ENCODE peak calls at places on chromosomes 1 and 21, in seven cellular contexts. E is kidney epithelial cell; X is activated naive CD8-positive, alpha-beta T cell treated with anti-CD3 and anti-CD28 coated beads for 36 hours; J is mammary epithelial cell; D is psoas muscle; P is HFF-Myc; Z is stimulated activated CD8-positive, alpha-beta memory T cell treated with anti-CD3 and anti-CD28 coated beads, Interleukin-4, amount 100 ng/mL, for 24 hours. I is an unnamed sample.

GRCh38 chr1:9302745-9303524 is 10.2 kb downstream of the SPSB1 start:
- DNase-seq in E (peak), X (no peak), J (peak), D (peak), P (peak), Z (no peak), I (peak)

GRCh38 chr21:42617476-42617875 is 35.9 kb upstream of the PDE9A start:
- DNase-seq in E (no peak), X (no peak), J (no peak), D (no peak), P (no peak), Z (no peak), I (no peak)

GRCh38 chr1:18957136-18957521 is 653 bp upstream of the IFFO2 start:
- DNase-seq in E (no peak), X (peak), J (no peak), D (no peak), P (no peak), Z (no peak), I (no peak)

GRCh38 chr1:37410815-37411214 is 63.6 kb upstream of the ZC3H12A start:
- DNase-seq in E (no peak), X (peak), J (peak), D (no peak), P (peak), Z (no peak), I (peak)

GRCh38 chr1:241828576-241828975 is 19.4 kb upstream of the EXO1 start:
- DNase-seq in E (no peak), X (no peak), J (peak), D (no peak), P (no peak), Z (no peak), I (peak)

GRCh38 chr21:37582613-37583012 is 216.0 kb downstream of the DYRK1A start:
- DNase-seq in E (peak), X (no peak), J (peak), D (no peak), P (peak), Z (no peak), I (peak)

GRCh38 chr1:12573015-12573825 is 44.8 kb downstream of the DHRS3 start:
- DNase-seq in E (no peak), X (no peak), J (no peak), D (no peak), P (no peak), Z (no peak), I (peak)

GRCh38 chr1:173884701-173885100 is 16.5 kb downstream of the ZBTB37 start:
- DNase-seq in E (no peak), X (no peak), J (no peak), D (no peak), P (no peak), Z (no peak), I (no peak)

GRCh38 chr1:37763791-37764741 is 854 bp downstream of the EPHA10 start:
- DNase-seq in E (no peak), X (peak), J (peak), D (no peak), P (peak), Z (peak), I (peak)

GRCh38 chr21:34935452-34935851 is 113.7 kb downstream of the RUNX1 start:
- DNase-seq in E (no peak), X (no peak), J (peak), D (no peak), P (no peak), Z (no peak), I (no peak)

GRCh38 chr21:14583629-14584251 is 37.6 kb upstream of the SAMSN1 start:
- DNase-seq in E (no peak), X (no peak), J (no peak), D (no peak), P (no peak), Z (no peak), I (no peak)

GRCh38 chr1:212531796-212532195 is 76.8 kb upstream of the ATF3 start:
- DNase-seq in E (no peak), X (no peak), J (no peak), D (no peak), P (no peak), Z (no peak), I (no peak)

GRCh38 chr1:168821434-168821833 is 92.4 kb upstream of the DPT start:
- DNase-seq in E (no peak), X (peak), J (no peak), D (no peak), P (no peak), Z (no peak), I (no peak)

GRCh38 chr1:208997726-208998312 is 585.7 kb upstream of the CAMK1G start:
- DNase-seq in E (no peak), X (no peak), J (no peak), D (no peak), P (peak), Z (no peak), I (peak)

GRCh38 chr1:43552813-43553212 is 22.1 kb downstream of the PTPRF start:
- DNase-seq in E (no peak), X (no peak), J (no peak), D (no peak), P (no peak), Z (no peak), I (peak)

GRCh38 chr1:177586429-177586828 is 383.4 kb downstream of the SEC16B start:
- DNase-seq in E (peak), X (no peak), J (peak), D (no peak), P (no peak), Z (no peak), I (peak)

GRCh38 chr1:183093821-183094287 is 70.6 kb downstream of the LAMC1 start:
- DNase-seq in E (no peak), X (no peak), J (peak), D (no peak), P (peak), Z (no peak), I (peak)

GRCh38 chr21:46284077-46284644 is 1.2 kb downstream of the MCM3AP start:
- DNase-seq in E (no peak), X (no peak), J (no peak), D (no peak), P (no peak), Z (no peak), I (no peak)

GRCh38 chr1:36864182-36865079 is 169.9 kb downstream of the GRIK3 start:
- DNase-seq in E (no peak), X (peak), J (no peak), D (no peak), P (no peak), Z (no peak), I (no peak)

GRCh38 chr1:210684466-210685294 is 356.0 kb downstream of the HHAT start:
- DNase-seq in E (no peak), X (no peak), J (no peak), D (no peak), P (no peak), Z (no peak), I (no peak)

GRCh38 chr1:3651011-3651938 is 1.0 kb upstream of the TP73 start:
- DNase-seq in E (no peak), X (no peak), J (no peak), D (no peak), P (no peak), Z (no peak), I (no peak)

GRCh38 chr21:17436626-17437111 is 76.2 kb upstream of the CXADR start:
- DNase-seq in E (no peak), X (no peak), J (no peak), D (no peak), P (no peak), Z (no peak), I (no peak)

GRCh38 chr1:29322861-29323585 is 86.7 kb downstream of the PTPRU start:
- DNase-seq in E (no peak), X (no peak), J (no peak), D (no peak), P (no peak), Z (no peak), I (no peak)

GRCh38 chr1:29646161-29646775 is 409.9 kb downstream of the PTPRU start:
- DNase-seq in E (no peak), X (no peak), J (no peak), D (no peak), P (no peak), Z (no peak), I (no peak)

GRCh38 chr1:229133734-229134265 is 137.1 kb upstream of the RAB4A start:
- DNase-seq in E (no peak), X (no peak), J (no peak), D (no peak), P (no peak), Z (no peak), I (no peak)

GRCh38 chr1:29757866-29758763 is 521.8 kb downstream of the PTPRU start:
- DNase-seq in E (no peak), X (no peak), J (no peak), D (no peak), P (no peak), Z (no peak), I (no peak)

GRCh38 chr1:58596631-58597052 is 19.6 kb upstream of the TACSTD2 start:
- DNase-seq in E (no peak), X (no peak), J (peak), D (no peak), P (no peak), Z (no peak), I (no peak)

GRCh38 chr1:34843392-34844251 is 15.9 kb downstream of the SMIM12 start:
- DNase-seq in E (no peak), X (no peak), J (no peak), D (no peak), P (no peak), Z (no peak), I (no peak)

GRCh38 chr1:94103608-94104007 is 17.3 kb downstream of the ABCA4 start:
- DNase-seq in E (no peak), X (no peak), J (peak), D (no peak), P (no peak), Z (no peak), I (no peak)

GRCh38 chr21:45289655-45290515 is 2.2 kb upstream of the POFUT2 start:
- DNase-seq in E (no peak), X (no peak), J (no peak), D (no peak), P (no peak), Z (no peak), I (peak)

GRCh38 chr1:157001304-157001703 is 44.2 kb downstream of the ARHGEF11 start:
- DNase-seq in E (no peak), X (no peak), J (peak), D (no peak), P (no peak), Z (no peak), I (peak)

GRCh38 chr1:111955755-111956154 is 33.7 kb downstream of the KCND3 start:
- DNase-seq in E (no peak), X (no peak), J (peak), D (no peak), P (peak), Z (no peak), I (peak)

GRCh38 chr1:115669002-115669673 is 27.4 kb downstream of the VANGL1 start:
- DNase-seq in E (peak), X (no peak), J (peak), D (no peak), P (peak), Z (no peak), I (peak)

GRCh38 chr1:24022611-24023359 is 42.7 kb upstream of the SRSF10 start:
- DNase-seq in E (peak), X (no peak), J (peak), D (no peak), P (peak), Z (no peak), I (peak)

GRCh38 chr1:11930571-11931445 is 3.7 kb upstream of the PLOD1 start:
- DNase-seq in E (no peak), X (no peak), J (no peak), D (no peak), P (peak), Z (no peak), I (peak)

GRCh38 chr1:114208659-114209215 is 55.1 kb upstream of the SYT6 start:
- DNase-seq in E (no peak), X (no peak), J (peak), D (no peak), P (no peak), Z (no peak), I (no peak)

GRCh38 chr1:158039380-158039779 is 45.9 kb downstream of the KIRREL1 start:
- DNase-seq in E (no peak), X (no peak), J (no peak), D (no peak), P (no peak), Z (no peak), I (peak)

GRCh38 chr1:94580367-94581115 is 39.0 kb upstream of the F3 start:
- DNase-seq in E (no peak), X (no peak), J (no peak), D (no peak), P (no peak), Z (no peak), I (peak)

I was measured in EH.